ENCODE peak calls at places on chromosome 11, in five cellular contexts. S is hepatocyte, E is iris pigment epithelial cell, X is hypothalamus, R is BJ. Z is an unnamed sample.

GRCh38 chr11:121321614-121322243 is 29.2 kb downstream of the SC5D start:
- DNase-seq in S (peak; percentile 57), R (no peak), E (no peak), X (peak; percentile 52), Z (peak; percentile 23)

GRCh38 chr11:13215157-13215556 is 62.4 kb upstream of the BMAL1 start:
- DNase-seq in E (peak; percentile 83), R (no peak), S (no peak), X (no peak), Z (no peak)

GRCh38 chr11:35121326-35121865 is 17.6 kb upstream of the CD44 start:
- DNase-seq in X (no peak), E (no peak), S (no peak), R (no peak), Z (no peak)

GRCh38 chr11:119148855-119149370 is at the start of gene ABCG4:
- DNase-seq in X (peak; percentile 38), R (no peak), E (no peak), S (peak; percentile 49), Z (no peak)

GRCh38 chr11:27465629-27466028 is 7.0 kb downstream of the LGR4 start:
- DNase-seq in E (no peak), S (no peak), R (no peak), X (no peak), Z (no peak)

GRCh38 chr11:70555092-70555491 is 156.8 kb downstream of the CTTN start:
- DNase-seq in S (no peak), R (no peak), X (no peak), E (no peak), Z (no peak)

GRCh38 chr11:69957849-69958248 is 120.3 kb upstream of the ANO1 start:
- DNase-seq in E (no peak), X (no peak), S (no peak), R (no peak), Z (no peak)

GRCh38 chr11:69013009-69013951 is at the start of gene MRGPRF:
- DNase-seq in E (peak; percentile 54), S (peak; percentile 77), X (no peak), R (peak; percentile 58), Z (peak; percentile 88)

GRCh38 chr11:116225784-116226410 is 546.9 kb downstream of the BUD13 start:
- DNase-seq in E (no peak), R (no peak), X (no peak), S (no peak), Z (no peak)

GRCh38 chr11:15180212-15180814 is 65.6 kb downstream of the INSC start:
- DNase-seq in S (no peak), R (no peak), X (no peak), E (peak; percentile 17), Z (no peak)

GRCh38 chr11:103953797-103954495 is 82.5 kb upstream of the DDI1 start:
- DNase-seq in E (no peak), X (no peak), R (no peak), S (no peak), Z (no peak)

GRCh38 chr11:74269161-74269809 is 42.2 kb downstream of the P4HA3 start:
- DNase-seq in E (peak; percentile 83), X (no peak), S (peak; percentile 23), R (no peak), Z (no peak)

GRCh38 chr11:62805991-62806441 is 776 bp upstream of the NXF1 start:
- DNase-seq in X (no peak), S (no peak), E (peak; percentile 34), R (no peak), Z (peak; percentile 20)

GRCh38 chr11:30983810-30984441 is 385.6 kb downstream of the DCDC1 start:
- DNase-seq in R (no peak), E (no peak), S (no peak), X (no peak), Z (no peak)

GRCh38 chr11:24837112-24837511 is 340.3 kb downstream of the LUZP2 start:
- DNase-seq in S (no peak), R (no peak), E (no peak), X (no peak), Z (no peak)

GRCh38 chr11:62948765-62949320 is 27.7 kb upstream of the CHRM1 start:
- DNase-seq in S (no peak), X (no peak), E (no peak), R (no peak), Z (no peak)

GRCh38 chr11:40958707-40959106 is 500.7 kb downstream of the LRRC4C start:
- DNase-seq in S (no peak), X (no peak), E (no peak), R (no peak), Z (no peak)

GRCh38 chr11:11981364-11981763 is 27.1 kb downstream of the DKK3 start:
- DNase-seq in R (no peak), S (no peak), X (no peak), E (no peak), Z (no peak)

GRCh38 chr11:28699701-28700100 is 591.5 kb downstream of the METTL15 start:
- DNase-seq in X (no peak), R (no peak), S (no peak), E (no peak), Z (no peak)

GRCh38 chr11:13963169-13963948 is 836 bp downstream of the SPON1 start:
- DNase-seq in E (no peak), S (peak; percentile 58), X (peak; percentile 58), R (no peak), Z (peak; percentile 31)

GRCh38 chr11:84780689-84781293 is 846.4 kb downstream of the DLG2 start:
- DNase-seq in X (no peak), S (peak; percentile 21), E (peak; percentile 33), R (no peak), Z (no peak)

GRCh38 chr11:1476946-1477736 is 9.4 kb downstream of the MOB2 start:
- DNase-seq in E (no peak), R (no peak), X (no peak), S (no peak), Z (no peak)

GRCh38 chr11:28400236-28401100 is 292.3 kb downstream of the METTL15 start:
- DNase-seq in E (peak; percentile 78), S (no peak), R (no peak), X (no peak), Z (no peak)

GRCh38 chr11:69233761-69234136 is 60.2 kb upstream of the MYEOV start:
- DNase-seq in E (no peak), S (no peak), R (no peak), X (no peak), Z (no peak)

GRCh38 chr11:5092821-5093585 is 23.6 kb downstream of the OR52E1 start:
- DNase-seq in R (no peak), X (no peak), S (no peak), E (no peak), Z (no peak)

GRCh38 chr11:118922745-118923627 is 2.7 kb downstream of the BCL9L start:
- DNase-seq in S (peak; percentile 16), E (no peak), R (no peak), X (no peak), Z (no peak)

GRCh38 chr11:17875908-17876307 is 136.9 kb downstream of the SERGEF start:
- DNase-seq in S (no peak), R (no peak), E (no peak), X (no peak), Z (no peak)

GRCh38 chr11:74023291-74023690 is 14.4 kb upstream of the UCP3 start:
- DNase-seq in E (no peak), X (no peak), S (no peak), R (no peak), Z (no peak)

GRCh38 chr11:113907155-113907554 is 2.6 kb downstream of the HTR3B start:
- DNase-seq in S (no peak), R (no peak), X (no peak), E (no peak), Z (no peak)

GRCh38 chr11:95076416-95076815 is 9.7 kb downstream of the SRSF8 start:
- DNase-seq in R (no peak), E (peak; percentile 97), S (peak; percentile 40), X (no peak), Z (no peak)

GRCh38 chr11:69721745-69722144 is 17.9 kb upstream of the FGF19 start:
- DNase-seq in R (no peak), X (no peak), S (no peak), E (no peak), Z (no peak)

GRCh38 chr11:119585038-119585666 is 143.8 kb downstream of the NECTIN1 start:
- DNase-seq in S (peak; percentile 54), X (peak; percentile 21), E (peak; percentile 20), R (no peak), Z (no peak)

GRCh38 chr11:1326435-1327063 is 17.1 kb upstream of the TOLLIP start:
- DNase-seq in S (no peak), X (no peak), R (no peak), E (peak; percentile 79), Z (no peak)

Z was measured in heart right ventricle.